ENCODE peak calls at places on chromosomes 16 and 17, in nine cellular contexts. X is neural crest cell; Q is epithelial cell of esophagus; T is HT1080; E is T-helper 1 cell; H is NCI-H774; M is iPS-NIHi11; Z is CD8-positive, alpha-beta T cell; K is activated CD8-positive, alpha-beta memory T cell treated with anti-CD3 and anti-CD28 coated beads for 48 hours. U is an unnamed sample.

GRCh38 chr17:56112086-56112485 is 41.2 kb upstream of the ANKFN1 start:
- DNase-seq in Q (no peak), T (peak; percentile 36), H (no peak), X (no peak), M (no peak), K (no peak), E (no peak), Z (no peak), U (no peak)

GRCh38 chr17:1787301-1787902 is 25.5 kb downstream of the SERPINF1 start:
- DNase-seq in E (no peak), H (no peak), T (peak; percentile 95), X (no peak), K (no peak), M (no peak), Z (no peak), Q (peak; percentile 92), U (no peak)

GRCh38 chr16:83742076-83742475 is 65.7 kb upstream of the HSBP1 start:
- DNase-seq in X (no peak), H (no peak), M (no peak), Z (no peak), K (no peak), E (no peak), Q (no peak), T (no peak), U (no peak)

GRCh38 chr17:7716299-7716886 is 1.2 kb upstream of the DNAH2 start:
- DNase-seq in X (no peak), Z (no peak), E (no peak), T (no peak), M (no peak), K (no peak), H (no peak), Q (no peak), U (no peak)

GRCh38 chr17:17913695-17914332 is 58.4 kb downstream of the TOM1L2 start:
- DNase-seq in Q (peak; percentile 97), K (no peak), X (no peak), T (peak; percentile 94), H (peak; percentile 63), Z (no peak), E (no peak), M (peak; percentile 72), U (no peak)

GRCh38 chr16:89999831-90000574 is 19.3 kb downstream of the DBNDD1 start:
- DNase-seq in E (no peak), Q (no peak), H (no peak), M (no peak), X (no peak), Z (no peak), K (no peak), T (no peak), U (no peak)

GRCh38 chr16:3819741-3820724 is 60.5 kb downstream of the CREBBP start:
- DNase-seq in H (peak; percentile 90), X (no peak), Q (peak; percentile 91), K (no peak), E (no peak), M (no peak), Z (no peak), T (peak; percentile 76), U (no peak)

GRCh38 chr17:58268774-58269556 is 11.8 kb downstream of the MPO start:
- DNase-seq in K (no peak), Z (no peak), X (no peak), H (no peak), E (no peak), Q (no peak), T (no peak), M (peak; percentile 1), U (no peak)

GRCh38 chr16:1991588-1992474 is 2.1 kb downstream of the SYNGR3 start:
- DNase-seq in H (peak; percentile 52), T (no peak), Z (peak; percentile 95), M (peak; percentile 98), X (peak; percentile 70), Q (peak; percentile 93), E (peak; percentile 99), K (peak; percentile 92), U (peak; percentile 98)

GRCh38 chr17:11140028-11140427 is 101.0 kb upstream of the SHISA6 start:
- DNase-seq in K (no peak), T (no peak), X (no peak), Z (no peak), Q (no peak), H (no peak), M (no peak), E (no peak), U (no peak)

GRCh38 chr17:9346296-9346926 is 229.2 kb downstream of the STX8 start:
- DNase-seq in Q (no peak), T (peak; percentile 50), K (no peak), X (no peak), M (no peak), H (no peak), Z (no peak), E (no peak), U (no peak)

GRCh38 chr17:44900894-44901293 is 1.6 kb upstream of the EFTUD2 start:
- DNase-seq in E (no peak), X (no peak), T (peak; percentile 87), Q (peak; percentile 74), K (no peak), H (no peak), Z (no peak), M (no peak), U (no peak)

GRCh38 chr17:76968707-76969597 is 100.7 kb downstream of the MGAT5B start:
- DNase-seq in Q (peak; percentile 39), M (peak; percentile 82), E (no peak), H (peak; percentile 98), X (peak; percentile 68), Z (peak; percentile 18), K (peak; percentile 4), T (no peak), U (no peak)

GRCh38 chr17:5110816-5111215 is 862 bp downstream of the ZNF232 start:
- DNase-seq in H (no peak), T (no peak), M (no peak), Z (no peak), E (no peak), Q (no peak), K (no peak), X (no peak), U (no peak)

GRCh38 chr17:28503420-28503819 is 2.7 kb upstream of the FOXN1 start:
- DNase-seq in M (no peak), Z (no peak), H (no peak), K (no peak), X (no peak), E (no peak), T (no peak), Q (no peak), U (no peak)

U was measured in GM12892.